ENCODE peak calls at places on chromosomes 16 and 17, in eight cellular contexts. E, A, T, W, F, K, R and C are unnamed samples.

GRCh38 chr17:39014795-39015545 is 47.8 kb upstream of the FBXO47 start:
- DNase-seq in W (no peak), A (no peak), R (no peak), F (no peak), E (no peak), K (no peak), T (no peak), C (no peak)

GRCh38 chr17:30720013-30720471 is 104.5 kb downstream of the CRLF3 start:
- DNase-seq in E (peak; percentile 15), R (no peak), K (no peak), W (peak; percentile 14), A (peak; percentile 10), F (no peak), T (peak; percentile 61), C (no peak)

GRCh38 chr17:43015579-43015978 is 6.6 kb downstream of the VAT1 start:
- DNase-seq in W (no peak), E (no peak), T (peak; percentile 80), R (peak; percentile 44), K (no peak), F (no peak), A (no peak), C (no peak)

GRCh38 chr16:69532761-69533459 is 32.9 kb upstream of the NFAT5 start:
- DNase-seq in K (no peak), T (no peak), R (no peak), A (no peak), E (no peak), W (no peak), F (no peak), C (no peak)

GRCh38 chr17:75439287-75439686 is 17.1 kb upstream of the TMEM94 start:
- DNase-seq in W (no peak), A (no peak), F (no peak), R (no peak), K (no peak), T (no peak), E (no peak), C (no peak)

GRCh38 chr17:32746698-32747097 is 130.2 kb downstream of the MYO1D start:
- DNase-seq in W (no peak), A (no peak), T (no peak), F (no peak), R (no peak), E (no peak), K (no peak), C (no peak)

GRCh38 chr16:89924298-89924924 is 1.3 kb downstream of the TUBB3 start:
- DNase-seq in F (no peak), A (no peak), R (peak; percentile 16), W (peak; percentile 49), E (no peak), K (no peak), T (no peak), C (no peak)

GRCh38 chr17:4090898-4091297 is 51.9 kb downstream of the ZZEF1 start:
- DNase-seq in E (no peak), A (no peak), T (no peak), F (no peak), K (no peak), W (no peak), R (no peak), C (no peak)

GRCh38 chr16:82756283-82756599 is 129.5 kb downstream of the CDH13 start:
- DNase-seq in W (no peak), F (no peak), T (no peak), A (no peak), R (peak; percentile 98), E (no peak), K (no peak), C (no peak)

GRCh38 chr17:50766222-50767023 is 895 bp downstream of the ANKRD40CL start:
- DNase-seq in F (no peak), K (peak; percentile 47), W (peak; percentile 10), A (no peak), T (no peak), R (no peak), E (no peak), C (no peak)

GRCh38 chr16:77807-78443 is at the start of gene MPG:
- DNase-seq in A (peak; percentile 81), F (peak; percentile 99), R (peak; percentile 69), K (peak; percentile 95), T (peak; percentile 95), W (peak; percentile 93), E (peak; percentile 87), C (peak; percentile 92)

GRCh38 chr16:57785385-57785784 is 16.9 kb downstream of the KIFC3 start:
- DNase-seq in F (no peak), E (no peak), K (no peak), R (no peak), W (no peak), T (no peak), A (no peak), C (no peak)

GRCh38 chr17:35138218-35138617 is 3.9 kb downstream of the NLE1 start:
- DNase-seq in K (no peak), F (no peak), T (no peak), E (no peak), W (no peak), A (no peak), R (no peak), C (no peak)

GRCh38 chr16:10039220-10040096 is 142.8 kb downstream of the GRIN2A start:
- DNase-seq in R (no peak), K (no peak), E (no peak), A (no peak), W (peak; percentile 43), T (no peak), F (peak; percentile 42), C (no peak)

GRCh38 chr16:75471723-75472634 is 7.5 kb upstream of the TMEM170A start:
- DNase-seq in K (no peak), R (peak; percentile 67), W (peak; percentile 46), E (peak; percentile 59), F (peak; percentile 59), A (peak; percentile 61), T (peak; percentile 78), C (peak; percentile 90)

GRCh38 chr16:8905168-8905762 is 23.1 kb downstream of the LITAFD start:
- DNase-seq in W (no peak), T (no peak), K (no peak), F (no peak), R (peak; percentile 42), E (no peak), A (no peak), C (no peak)

DNA sequence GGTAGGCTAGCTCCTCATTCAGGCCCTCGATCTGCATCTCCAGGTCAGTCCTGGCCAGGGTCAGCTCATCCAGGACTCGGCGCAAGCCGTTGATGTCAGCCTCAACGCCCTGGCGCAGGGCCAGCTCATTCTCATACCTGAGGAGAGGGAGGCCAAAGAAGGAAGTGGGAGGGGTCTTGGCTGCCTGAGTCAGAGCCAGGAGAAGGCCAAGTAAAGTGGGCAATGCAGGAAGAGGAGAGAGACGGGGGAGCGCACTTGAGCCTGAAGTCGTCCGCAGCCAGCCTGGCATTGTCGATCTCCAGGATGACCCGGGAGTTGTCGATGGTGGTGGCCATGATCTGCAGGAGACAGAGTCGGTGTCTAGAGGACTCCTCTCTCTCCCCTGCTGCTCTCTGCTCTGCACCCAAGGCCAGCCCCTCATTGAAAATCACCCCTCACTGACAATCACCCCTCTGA is 1.8 kb downstream of the KRT15 start:
- DNase-seq in F (no peak), R (no peak), W (no peak), T (no peak), E (no peak), A (no peak), K (no peak), C (no peak)
- TF ChIP-seq POLR2A in F (no peak), R (no peak), W (no peak), T (no peak), E (no peak), A (no peak), K (no peak), C (no peak)

DNA sequence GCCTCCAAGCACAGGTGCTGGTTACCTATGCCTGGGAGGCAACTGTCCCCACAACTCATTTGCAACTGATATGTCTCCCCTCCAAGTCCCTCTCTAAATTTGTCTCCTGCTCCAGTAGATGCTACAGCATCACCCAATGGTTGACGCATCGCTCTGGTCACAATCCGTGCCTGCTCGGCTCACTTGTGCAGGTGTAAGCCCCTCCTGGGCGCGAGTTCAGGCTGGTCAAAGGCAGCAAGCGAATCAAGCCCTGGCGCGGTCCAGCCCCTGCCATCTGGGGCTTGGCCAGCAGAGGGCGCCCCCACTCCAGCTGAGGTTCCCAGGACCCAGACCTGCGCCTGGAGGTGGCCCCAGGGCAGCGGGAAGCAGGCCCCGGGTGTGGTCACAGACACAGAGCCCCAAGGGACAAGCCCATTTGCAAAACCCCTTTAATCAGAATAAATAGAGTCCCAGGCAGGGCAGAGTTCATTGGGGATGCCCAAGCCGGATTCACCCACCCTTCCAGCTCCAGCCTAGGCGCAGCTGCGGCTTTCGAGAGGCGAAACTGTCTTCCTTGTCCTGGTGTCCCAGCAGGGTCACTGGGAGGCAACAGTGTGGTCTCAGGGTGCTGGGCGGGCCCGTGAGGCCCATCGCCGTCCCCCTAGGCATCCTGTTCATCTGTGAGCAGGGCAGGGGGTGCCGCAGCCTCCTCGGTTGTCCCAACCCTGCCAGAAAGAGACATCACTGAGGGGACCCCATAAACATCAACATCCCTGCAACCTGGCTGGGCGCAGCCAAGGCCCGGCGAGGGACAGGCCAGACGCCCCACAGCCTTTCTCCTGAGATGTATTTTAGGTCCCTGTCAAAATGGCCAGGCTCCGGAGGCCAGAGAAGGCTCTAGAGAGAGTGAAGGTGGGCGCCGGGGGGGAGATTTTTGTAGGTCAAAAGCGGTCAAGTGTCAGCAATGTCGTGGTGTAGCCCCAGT is 15.8 kb downstream of the TMC6 start:
- DNase-seq in F (peak; percentile 92), A (peak; percentile 84), E (peak; percentile 87), K (no peak), R (peak; percentile 51), T (peak; percentile 83), W (peak; percentile 84), C (peak; percentile 96)
- TF ChIP-seq POLR2A in F (peak; percentile 35), A (no peak), E (no peak), K (no peak), R (no peak), T (no peak), W (no peak), C (no peak)

GRCh38 chr16:2210386-2211365 is at the start of gene BRICD5:
- DNase-seq in E (no peak), F (no peak), T (no peak), W (no peak), K (no peak), A (no peak), R (no peak), C (no peak)
- TF ChIP-seq POLR2A in E (no peak), F (no peak), T (no peak), W (no peak), K (no peak), A (no peak), R (no peak), C (no peak)

DNA sequence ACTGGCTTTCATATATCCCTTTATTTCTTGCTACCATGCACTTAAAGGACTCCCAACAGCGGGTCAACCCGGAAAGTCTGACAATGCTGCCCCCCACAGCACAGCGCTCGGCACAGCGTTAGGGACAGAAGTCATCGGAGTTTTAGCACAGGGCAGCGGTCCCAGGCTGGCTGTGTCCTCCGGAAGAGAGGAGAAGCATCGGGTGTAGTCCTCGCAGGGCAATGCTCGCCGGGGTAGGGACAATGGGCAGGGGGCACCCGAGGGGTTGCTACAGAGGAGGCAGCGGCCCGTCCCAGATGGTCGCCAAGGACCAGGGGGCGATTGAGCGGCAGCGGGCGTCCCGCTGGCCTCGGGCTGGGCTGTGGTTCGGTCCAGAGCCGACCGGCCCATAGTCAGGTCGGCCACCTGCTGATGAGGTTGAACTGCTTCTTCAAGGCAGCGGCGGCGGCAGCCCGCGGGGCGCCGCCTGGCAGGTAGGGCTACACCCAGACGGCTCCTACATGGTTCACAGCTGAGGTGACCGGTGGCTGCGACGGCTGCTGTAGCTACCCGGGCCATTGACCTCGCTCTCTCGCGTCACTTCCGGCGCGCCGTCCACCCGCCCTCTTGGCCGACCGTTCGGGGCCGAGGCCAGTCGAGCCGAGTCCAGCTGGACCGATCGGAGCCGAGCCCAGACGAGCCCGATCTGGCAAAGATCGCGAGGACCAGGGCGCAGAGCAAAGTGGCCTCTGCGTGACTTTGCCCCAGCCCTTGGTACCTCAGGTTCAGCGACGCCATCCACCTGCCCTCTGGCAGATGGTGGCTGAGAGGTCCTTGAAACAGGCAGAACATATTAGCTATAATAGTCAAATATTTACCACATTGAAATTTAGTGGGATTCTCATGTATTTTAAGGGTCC is 4.7 kb upstream of the LCMT1 start:
- DNase-seq in R (peak; percentile 89), E (peak; percentile 97), T (peak; percentile 98), K (peak; percentile 99), F (peak; percentile 81), A (peak; percentile 96), W (peak; percentile 95), C (peak; percentile 52)
- TF ChIP-seq POLR2A in R (peak; percentile 78), E (no peak), T (peak; percentile 76), K (peak; percentile 34), F (peak; percentile 63), A (peak; percentile 82), W (peak; percentile 55), C (peak; percentile 78)